ENCODE peak calls at places on chromosomes 2 and 18, in eight cellular contexts. One of them, this sample, is unnamed.

GRCh38 chr2:71603311-71603794 is 150.0 kb downstream of the DYSF start:
- DNase-seq in amniotic stem cell: no peak
- DNase-seq in CD4-positive, alpha-beta T cell: no peak
- DNase-seq in brain pericyte: no peak
- DNase-seq in germinal center: no peak
- DNase-seq in astrocyte of the hippocampus: no peak
- DNase-seq in cardiac muscle cell: peak; percentile 50
- DNase-seq in GF-D8: no peak
- DNase-seq in this sample: no peak

GRCh38 chr18:67815280-67815679 is 298.8 kb upstream of the DSEL start:
- DNase-seq in amniotic stem cell: no peak
- DNase-seq in GF-D8: no peak
- DNase-seq in brain pericyte: no peak
- DNase-seq in CD4-positive, alpha-beta T cell: no peak
- DNase-seq in astrocyte of the hippocampus: no peak
- DNase-seq in cardiac muscle cell: no peak
- DNase-seq in germinal center: no peak
- DNase-seq in this sample: no peak

GRCh38 chr2:240780023-240780831 is 39.8 kb downstream of the KIF1A start:
- DNase-seq in GF-D8: no peak
- DNase-seq in cardiac muscle cell: peak; percentile 9
- DNase-seq in germinal center: no peak
- DNase-seq in amniotic stem cell: no peak
- DNase-seq in astrocyte of the hippocampus: no peak
- DNase-seq in CD4-positive, alpha-beta T cell: no peak
- DNase-seq in brain pericyte: no peak
- DNase-seq in this sample: no peak

GRCh38 chr2:162888641-162889040 is 50.1 kb upstream of the KCNH7 start:
- DNase-seq in amniotic stem cell: no peak
- DNase-seq in germinal center: no peak
- DNase-seq in GF-D8: no peak
- DNase-seq in brain pericyte: no peak
- DNase-seq in cardiac muscle cell: peak; percentile 2
- DNase-seq in CD4-positive, alpha-beta T cell: no peak
- DNase-seq in astrocyte of the hippocampus: no peak
- DNase-seq in this sample: no peak

GRCh38 chr2:20326163-20326780 is 24.4 kb downstream of the PUM2 start:
- DNase-seq in cardiac muscle cell: peak; percentile 69
- DNase-seq in CD4-positive, alpha-beta T cell: peak; percentile 22
- DNase-seq in germinal center: peak; percentile 58
- DNase-seq in amniotic stem cell: peak; percentile 36
- DNase-seq in GF-D8: no peak
- DNase-seq in astrocyte of the hippocampus: peak; percentile 78
- DNase-seq in brain pericyte: no peak
- DNase-seq in this sample: peak; percentile 74

GRCh38 chr2:201964631-201965206 is 68.9 kb upstream of the FZD7 start:
- DNase-seq in CD4-positive, alpha-beta T cell: peak; percentile 10
- DNase-seq in cardiac muscle cell: peak; percentile 42
- DNase-seq in brain pericyte: no peak
- DNase-seq in amniotic stem cell: no peak
- DNase-seq in germinal center: no peak
- DNase-seq in GF-D8: no peak
- DNase-seq in astrocyte of the hippocampus: peak; percentile 68
- DNase-seq in this sample: no peak

GRCh38 chr2:234989183-234989701 is 37.4 kb downstream of the SH3BP4 start:
- DNase-seq in CD4-positive, alpha-beta T cell: no peak
- DNase-seq in GF-D8: no peak
- DNase-seq in cardiac muscle cell: peak; percentile 46
- DNase-seq in germinal center: no peak
- DNase-seq in brain pericyte: no peak
- DNase-seq in astrocyte of the hippocampus: peak; percentile 94
- DNase-seq in amniotic stem cell: no peak
- DNase-seq in this sample: no peak

GRCh38 chr2:74715071-74715791 is 61.2 kb downstream of the SEMA4F start:
- DNase-seq in cardiac muscle cell: peak; percentile 90
- DNase-seq in GF-D8: no peak
- DNase-seq in germinal center: peak; percentile 81
- DNase-seq in astrocyte of the hippocampus: peak; percentile 92
- DNase-seq in CD4-positive, alpha-beta T cell: peak; percentile 62
- DNase-seq in amniotic stem cell: peak; percentile 70
- DNase-seq in brain pericyte: peak; percentile 29
- DNase-seq in this sample: peak; percentile 82

GRCh38 chr18:24465491-24465890 is 5.1 kb downstream of the HRH4 start:
- DNase-seq in astrocyte of the hippocampus: no peak
- DNase-seq in GF-D8: peak; percentile 94
- DNase-seq in brain pericyte: no peak
- DNase-seq in germinal center: no peak
- DNase-seq in cardiac muscle cell: no peak
- DNase-seq in amniotic stem cell: no peak
- DNase-seq in CD4-positive, alpha-beta T cell: no peak
- DNase-seq in this sample: no peak

GRCh38 chr2:224934542-224935188 is 107.6 kb downstream of the DOCK10 start:
- DNase-seq in astrocyte of the hippocampus: peak; percentile 78
- DNase-seq in GF-D8: no peak
- DNase-seq in CD4-positive, alpha-beta T cell: no peak
- DNase-seq in brain pericyte: no peak
- DNase-seq in amniotic stem cell: no peak
- DNase-seq in germinal center: no peak
- DNase-seq in cardiac muscle cell: peak; percentile 46
- DNase-seq in this sample: no peak